ENCODE peak calls at places on chromosomes 7 and 10, in ten cellular contexts. X is H9; J is GM12878; H is kidney glomerular epithelial cell; V is NCI-H2171 treated with DMSO at 0.1 percent for 48 hours; B is HepG2; Y is activated CD8-positive, alpha-beta memory T cell treated with anti-CD3 and anti-CD28 coated beads for 4 hours; M is CD4-positive, CD25-positive, alpha-beta regulatory T cell; U is spleen; Q is endothelial cell. F is an unnamed sample.

GRCh38 chr7:73361340-73361739 is 33.4 kb downstream of the FKBP6 start:
- DNase-seq in Y (no peak), H (no peak), X (no peak), J (no peak), V (no peak), B (no peak), Q (no peak), U (no peak), M (no peak), F (no peak)

GRCh38 chr10:98608417-98608816 is 161.7 kb upstream of the HPS1 start:
- DNase-seq in Q (no peak), B (no peak), V (no peak), Y (no peak), M (no peak), H (no peak), U (no peak), X (no peak), J (no peak), F (no peak)

GRCh38 chr7:101386558-101387199 is 24.0 kb downstream of the COL26A1 start:
- DNase-seq in X (peak), U (peak), J (no peak), Q (no peak), B (peak), Y (no peak), M (no peak), H (no peak), V (peak), F (no peak)

GRCh38 chr10:11684717-11685645 is 57.2 kb upstream of the ECHDC3 start:
- DNase-seq in B (no peak), Q (no peak), M (peak), Y (peak), J (peak), H (peak), V (no peak), X (peak), U (peak), F (peak)

GRCh38 chr10:108424656-108425055 is 1260.2 kb upstream of the SORCS1 start:
- DNase-seq in H (peak), Y (no peak), X (no peak), M (no peak), Q (no peak), J (no peak), U (no peak), B (no peak), V (no peak), F (no peak)

GRCh38 chr7:46131916-46132795 is 211.1 kb upstream of the IGFBP3 start:
- DNase-seq in B (peak), X (peak), U (peak), H (peak), V (no peak), Y (no peak), Q (no peak), J (no peak), M (no peak), F (no peak)

GRCh38 chr10:117547301-117548153 is 5.0 kb downstream of the EMX2 start:
- DNase-seq in Y (no peak), U (no peak), X (peak), M (no peak), H (no peak), V (no peak), J (no peak), Q (no peak), B (no peak), F (no peak)

GRCh38 chr10:35005868-35006267 is 84.3 kb downstream of the CUL2 start:
- DNase-seq in V (no peak), X (no peak), J (no peak), H (peak), Q (no peak), M (no peak), U (no peak), B (no peak), Y (no peak), F (no peak)

GRCh38 chr10:50322075-50322474 is 70.8 kb upstream of the ASAH2 start:
- DNase-seq in B (no peak), X (no peak), J (no peak), Y (no peak), Q (no peak), H (no peak), V (peak), U (no peak), M (peak), F (no peak)

GRCh38 chr10:11570751-11571150 is 40.7 kb downstream of the USP6NL start:
- DNase-seq in U (no peak), B (no peak), Q (no peak), Y (no peak), M (no peak), J (no peak), H (no peak), V (no peak), X (no peak), F (no peak)

GRCh38 chr7:82443801-82444219 is 233 bp upstream of the CACNA2D1 start:
- DNase-seq in M (no peak), X (peak), Q (peak), B (no peak), U (peak), J (no peak), V (peak), Y (no peak), H (peak), F (peak)

GRCh38 chr7:94509879-94510581 is 421 bp downstream of the CASD1 start:
- DNase-seq in V (peak), M (peak), X (peak), J (peak), Q (peak), Y (peak), U (peak), H (peak), B (peak), F (peak)

GRCh38 chr7:99798972-99799371 is 15.0 kb upstream of the CYP3A4 start:
- DNase-seq in Q (no peak), M (no peak), H (no peak), B (no peak), J (no peak), X (no peak), V (no peak), U (no peak), Y (no peak), F (no peak)

GRCh38 chr10:1651280-1651975 is 85.9 kb downstream of the ADARB2 start:
- DNase-seq in B (no peak), Y (no peak), H (no peak), J (no peak), Q (no peak), M (no peak), X (no peak), V (peak), U (no peak), F (peak)

GRCh38 chr10:44874176-44874575 is 37.0 kb upstream of the TMEM72 start:
- DNase-seq in V (no peak), U (no peak), Y (no peak), X (no peak), J (no peak), H (no peak), Q (no peak), B (no peak), M (no peak), F (no peak)

GRCh38 chr10:80544316-80544953 is 6.7 kb downstream of the SH2D4B start:
- DNase-seq in V (no peak), Y (no peak), Q (no peak), U (no peak), M (no peak), B (no peak), H (no peak), J (no peak), X (no peak), F (no peak)